ENCODE peak calls at places on chromosomes 5 and 9, in eight cellular contexts. X is ovary; Y is activated CD4-positive, alpha-beta T cell treated with anti-CD3 and anti-CD28 coated beads, Interleukin-2, amount 50 U/mL, for 48 hours; W is CD4-positive, alpha-beta memory T cell; O is testis; P is effector CD4-positive, alpha-beta T cell; J is C1 segment of cervical spinal cord; C is PC-9. D is an unnamed sample.
A peak's percentile ranks its signal among the peaks of the same experiment; 100 is the strongest.

GRCh38 chr5:122929980-122930379 is 84.6 kb downstream of the SNX24 start:
- DNase-seq in W (no peak), J (no peak), P (no peak), Y (no peak), O (no peak), X (no peak), C (no peak), D (no peak)

GRCh38 chr9:134152022-134152448 is 12.3 kb downstream of the RNU6ATAC start:
- DNase-seq in W (no peak), X (no peak), P (no peak), O (no peak), J (no peak), Y (no peak), C (no peak), D (no peak)

GRCh38 chr5:57736716-57737115 is 254.1 kb upstream of the ACTBL2 start:
- DNase-seq in X (no peak), O (no peak), W (no peak), Y (no peak), P (no peak), C (no peak), J (no peak), D (peak; percentile 18)

GRCh38 chr9:133505901-133506652 is 18.7 kb downstream of the MYMK start:
- DNase-seq in J (no peak), C (no peak), P (no peak), X (peak; percentile 82), O (peak; percentile 69), Y (no peak), W (no peak), D (no peak)

GRCh38 chr9:98117984-98118639 is 910 bp downstream of the TRIM14 start:
- DNase-seq in C (peak; percentile 19), P (peak; percentile 33), X (no peak), Y (peak; percentile 45), J (no peak), W (peak; percentile 58), O (peak; percentile 61), D (peak; percentile 29)

GRCh38 chr9:660227-660626 is 181.3 kb upstream of the DMRT1 start:
- DNase-seq in Y (no peak), C (no peak), P (no peak), J (no peak), W (no peak), O (no peak), X (no peak), D (peak; percentile 31)

GRCh38 chr5:59528226-59528862 is 365.2 kb downstream of the PDE4D start:
- DNase-seq in X (no peak), C (no peak), W (no peak), J (no peak), Y (no peak), O (no peak), P (no peak), D (no peak)

GRCh38 chr9:130303613-130304055 is 38.1 kb downstream of the HMCN2 start:
- DNase-seq in O (no peak), W (no peak), P (no peak), C (no peak), J (no peak), X (no peak), Y (no peak), D (no peak)

GRCh38 chr5:72273547-72273946 is 46.5 kb downstream of the MRPS27 start:
- DNase-seq in J (no peak), X (no peak), C (no peak), P (no peak), Y (no peak), W (no peak), O (no peak), D (no peak)

GRCh38 chr9:109721021-109721420 is 59.0 kb upstream of the PALM2AKAP2 start:
- DNase-seq in C (no peak), W (no peak), J (no peak), P (no peak), O (no peak), Y (no peak), X (no peak), D (peak; percentile 22)

GRCh38 chr5:121919091-121919490 is 42.7 kb upstream of the SRFBP1 start:
- DNase-seq in W (no peak), J (no peak), C (no peak), O (no peak), Y (no peak), P (no peak), X (no peak), D (no peak)

GRCh38 chr5:158384535-158385421 is 525.8 kb upstream of the CLINT1 start:
- DNase-seq in J (no peak), X (no peak), Y (no peak), W (no peak), C (no peak), O (no peak), P (no peak), D (peak; percentile 100)

GRCh38 chr9:108637340-108637739 is 218.4 kb downstream of the ACTL7B start:
- DNase-seq in Y (no peak), C (no peak), P (no peak), W (no peak), J (no peak), X (no peak), O (no peak), D (no peak)

GRCh38 chr5:171474106-171474878 is 54.8 kb downstream of the FGF18 start:
- DNase-seq in O (no peak), J (no peak), P (no peak), C (no peak), X (no peak), W (no peak), Y (no peak), D (no peak)

GRCh38 chr5:67235399-67236110 is 39.0 kb upstream of the CD180 start:
- DNase-seq in C (no peak), W (no peak), J (no peak), X (no peak), Y (no peak), P (no peak), O (no peak), D (peak; percentile 58)

GRCh38 chr9:99753436-99753835 is 68.2 kb upstream of the NR4A3 start:
- DNase-seq in X (no peak), P (no peak), W (no peak), O (no peak), Y (no peak), J (no peak), C (no peak), D (peak; percentile 90)

GRCh38 chr5:107011530-107012115 is 659.1 kb downstream of the EFNA5 start:
- DNase-seq in J (no peak), Y (no peak), X (no peak), W (no peak), O (no peak), P (no peak), C (no peak), D (no peak)

GRCh38 chr9:34611811-34612787 is at the start of gene RPP25L:
- DNase-seq in X (peak; percentile 89), C (peak; percentile 78), O (peak; percentile 92), J (peak; percentile 72), Y (peak; percentile 80), P (peak; percentile 78), W (peak; percentile 89), D (peak; percentile 86)

GRCh38 chr5:65611524-65611923 is 12.6 kb downstream of the TRIM23 start:
- DNase-seq in C (peak; percentile 19), Y (no peak), W (no peak), J (no peak), P (no peak), X (no peak), O (no peak), D (peak; percentile 98)

GRCh38 chr5:33277061-33277460 is 163.7 kb upstream of the TARS1 start:
- DNase-seq in O (no peak), C (no peak), X (no peak), P (no peak), J (no peak), W (no peak), Y (no peak), D (no peak)

GRCh38 chr9:78365979-78366697 is 69.2 kb downstream of the PSAT1 start:
- DNase-seq in P (no peak), Y (no peak), W (no peak), O (no peak), C (no peak), J (no peak), X (no peak), D (peak; percentile 25)

GRCh38 chr9:86854898-86855523 is 92.3 kb downstream of the GAS1 start:
- DNase-seq in X (peak; percentile 71), Y (no peak), P (no peak), J (no peak), C (peak; percentile 8), W (no peak), O (peak; percentile 22), D (peak; percentile 82)

GRCh38 chr9:16414451-16414850 is 456.0 kb downstream of the BNC2 start:
- DNase-seq in W (no peak), X (no peak), P (no peak), Y (no peak), J (no peak), C (no peak), O (no peak), D (no peak)

GRCh38 chr9:134895103-134895502 is 14.5 kb downstream of the FCN2 start:
- DNase-seq in C (no peak), J (no peak), O (peak; percentile 67), W (no peak), X (no peak), Y (no peak), P (no peak), D (no peak)

GRCh38 chr9:8660383-8660782 is 860.8 kb upstream of the DMAC1 start:
- DNase-seq in P (no peak), W (no peak), J (peak; percentile 16), C (no peak), X (peak; percentile 80), O (peak; percentile 42), Y (no peak), D (peak; percentile 87)

D was measured in kidney tubule cell.